ENCODE peak calls at places on chromosome 21, in five cellular contexts. B is IMR-90, J is H9, E is H1, A is neuronal stem cell. R is an unnamed sample.
A peak's percentile ranks its signal among the peaks of the same experiment; 100 is the strongest.

GRCh38 chr21:32956257-32956656 is 69.5 kb upstream of the OLIG2 start:
- DNase-seq in E (no peak), J (peak; percentile 18), A (no peak), B (no peak), R (no peak)

GRCh38 chr21:43361493-43362296 is 65.2 kb downstream of the SIK1 start:
- DNase-seq in J (no peak), A (no peak), B (peak; percentile 79), E (no peak), R (peak; percentile 35)

GRCh38 chr21:43902441-43902840 is 37.4 kb downstream of the AGPAT3 start:
- DNase-seq in A (no peak), E (no peak), B (peak; percentile 27), J (no peak), R (no peak)

GRCh38 chr21:41707231-41707988 is 59.4 kb downstream of the RIPK4 start:
- DNase-seq in B (no peak), J (no peak), E (no peak), A (no peak), R (no peak)

GRCh38 chr21:43362306-43362927 is 64.5 kb downstream of the SIK1 start:
- DNase-seq in B (peak; percentile 86), E (peak; percentile 63), J (peak; percentile 61), A (no peak), R (peak; percentile 58)

GRCh38 chr21:42570841-42571387 is 57.3 kb downstream of the SLC37A1 start:
- DNase-seq in B (no peak), E (no peak), A (peak; percentile 77), J (no peak), R (no peak)

GRCh38 chr21:25639922-25640670 is 1.0 kb downstream of the JAM2 start:
- DNase-seq in J (peak; percentile 58), E (peak; percentile 65), B (no peak), A (peak; percentile 30), R (peak; percentile 3)

GRCh38 chr21:20789696-20790095 is 208.5 kb upstream of the NCAM2 start:
- DNase-seq in B (no peak), A (no peak), J (no peak), E (no peak), R (no peak)

GRCh38 chr21:34530264-34530663 is 18.3 kb upstream of the KCNE1 start:
- DNase-seq in B (peak; percentile 86), E (no peak), J (no peak), A (no peak), R (peak; percentile 74)

GRCh38 chr21:39576518-39577128 is 36.1 kb upstream of the B3GALT5 start:
- DNase-seq in J (no peak), B (no peak), A (no peak), E (no peak), R (no peak)

GRCh38 chr21:36567216-36567917 is 87.4 kb upstream of the CLDN14 start:
- DNase-seq in B (no peak), E (no peak), A (no peak), J (no peak), R (no peak)

GRCh38 chr21:36165356-36165755 is 8.7 kb downstream of the DOP1B start:
- DNase-seq in E (no peak), J (no peak), A (no peak), B (no peak), R (no peak)

DNA sequence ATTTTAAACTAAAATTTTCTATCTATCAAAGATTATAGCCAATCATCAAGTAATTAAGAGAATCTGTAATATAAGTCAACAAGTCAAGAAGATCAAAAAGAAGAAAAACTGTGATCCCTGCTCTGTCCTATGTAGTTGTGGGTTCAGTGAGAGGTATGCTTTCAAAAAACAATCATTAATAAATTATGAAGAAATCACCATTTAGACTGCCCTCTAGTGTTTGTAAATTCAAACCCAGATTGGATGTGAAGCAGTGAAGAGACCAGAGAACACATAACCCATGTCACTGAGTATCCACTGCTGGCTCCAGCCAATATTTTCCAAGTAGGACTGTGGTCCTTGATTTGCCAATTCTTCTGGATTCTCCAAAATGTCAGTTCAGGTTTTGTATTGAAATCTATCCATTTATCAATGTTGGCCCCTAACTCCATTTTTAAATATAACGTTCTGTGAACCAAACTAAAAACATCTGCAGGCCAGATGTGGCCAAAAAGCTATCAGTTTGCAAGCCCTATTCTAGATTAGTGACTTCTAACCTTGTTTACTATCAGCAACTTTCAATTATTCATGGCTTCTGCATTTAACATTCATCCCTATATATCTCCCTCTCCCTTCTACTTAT is 467.5 kb upstream of the CXADR start:
- DNase-seq in A (no peak), B (peak; percentile 15), E (no peak), J (no peak), R (peak; percentile 11)
- H2AFZ ChIP-seq in A (no peak overlapping the region), B (no peak overlapping the region), E (no peak overlapping the region), J (no peak overlapping the region), R (no peak overlapping the region)

GRCh38 chr21:17002628-17003027 is 510.2 kb upstream of the CXADR start:
- DNase-seq in A (no peak), J (no peak), B (no peak), E (no peak), R (no peak)
- H2BK15ac ChIP-seq in A (no peak overlapping the region), J (no peak overlapping the region), B (no peak overlapping the region), E (no peak overlapping the region), R (no peak overlapping the region)

GRCh38 chr21:15332572-15332971 is 267.8 kb upstream of the NRIP1 start:
- DNase-seq in J (no peak), B (no peak), E (no peak), A (no peak), R (no peak)

GRCh38 chr21:15326032-15326867 is 261.4 kb upstream of the NRIP1 start:
- DNase-seq in A (no peak), E (no peak), B (no peak), J (no peak), R (no peak)

GRCh38 chr21:15330872-15331271 is 266.1 kb upstream of the NRIP1 start:
- DNase-seq in A (no peak), J (no peak), E (no peak), B (no peak), R (no peak)

GRCh38 chr21:15324542-15324941 is 259.7 kb upstream of the NRIP1 start:
- DNase-seq in A (peak; percentile 29), B (no peak), J (no peak), E (no peak), R (no peak)

GRCh38 chr21:15327637-15328265 is 263.0 kb upstream of the NRIP1 start:
- DNase-seq in A (no peak), J (no peak), E (no peak), B (no peak), R (no peak)
- H2AFZ ChIP-seq in A (no peak overlapping the region), J (no peak overlapping the region), E (no peak overlapping the region), B (no peak overlapping the region), R (no peak overlapping the region)

DNA sequence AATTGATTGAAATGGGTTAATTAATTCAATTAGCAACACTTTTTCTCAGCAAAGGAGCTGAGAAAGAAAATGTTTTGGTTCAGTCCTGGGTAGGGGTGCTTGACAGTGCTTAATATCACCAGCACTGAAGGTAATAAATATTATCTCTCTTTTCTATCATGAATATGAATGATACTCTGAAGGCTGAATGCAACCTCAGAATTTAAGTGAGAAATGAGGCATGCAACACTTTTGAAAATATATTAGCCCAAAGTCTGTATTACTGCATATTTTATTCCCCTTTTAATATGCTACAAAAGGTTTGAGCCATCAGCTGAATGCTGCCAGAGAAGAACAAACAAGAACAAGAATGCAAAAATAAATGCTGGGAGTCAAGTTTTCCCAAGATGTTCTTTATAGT is 52.0 kb upstream of the SAMSN1 start:
- DNase-seq in B (no peak), E (no peak), A (no peak), J (no peak), R (no peak)
- H2BK15ac ChIP-seq in B (no peak overlapping the region), E (no peak overlapping the region), A (no peak overlapping the region), J (no peak overlapping the region), R (no peak overlapping the region)

GRCh38 chr21:45287438-45288391 is at the start of gene POFUT2:
- DNase-seq in E (peak; percentile 99), J (peak; percentile 97), B (peak; percentile 92), A (peak; percentile 98), R (peak; percentile 92)
- H2AFZ ChIP-seq in E (no peak within 1 kb of the TSS), J (no peak within 1 kb of the TSS), B (peak within 1 kb of the TSS; percentile 94), A (peak within 1 kb of the TSS; percentile 97), R (no peak within 1 kb of the TSS)

GRCh38 chr21:29298348-29299045 is at the start of gene BACH1:
- DNase-seq in A (peak; percentile 84), J (peak; percentile 91), E (peak; percentile 93), B (peak; percentile 91), R (peak; percentile 92)

GRCh38 chr21:29300547-29301138 is 1.9 kb downstream of the BACH1 start:
- DNase-seq in J (no peak), E (no peak), B (peak; percentile 56), A (no peak), R (no peak)

GRCh38 chr21:29297483-29298347 is 1.0 kb upstream of the BACH1 start:
- DNase-seq in J (no peak), B (no peak), A (no peak), E (no peak), R (no peak)

GRCh38 chr21:29299906-29300546 is 1.3 kb downstream of the BACH1 start:
- DNase-seq in J (peak; percentile 36), A (peak; percentile 32), E (no peak), B (peak; percentile 97), R (peak; percentile 92)

GRCh38 chr21:29299046-29299905 is 554 bp downstream of the BACH1 start:
- DNase-seq in A (peak; percentile 49), J (no peak), E (no peak), B (peak; percentile 65), R (peak; percentile 70)
- H2BK15ac ChIP-seq in A (no peak overlapping the region), J (no peak overlapping the region), E (no peak overlapping the region), B (peak overlapping the region; percentile 58), R (peak overlapping the region; percentile 36)